ENCODE peak calls at places on chromosomes 13 and 19, in four cellular contexts. One of them, this sample, is unnamed.
A peak's percentile ranks its signal among the peaks of the same experiment; 100 is the strongest.

GRCh38 chr13:112346173-112346898 is 29.8 kb upstream of the SPACA7 start:
- DNase-seq in H9: peak; percentile 70
- DNase-seq in fibroblast of lung: no peak
- DNase-seq in mesendoderm: peak; percentile 50
- DNase-seq in this sample: no peak

GRCh38 chr19:35269425-35270117 is 809 bp downstream of the USF2 start:
- DNase-seq in H9: peak; percentile 93
- DNase-seq in fibroblast of lung: peak; percentile 77
- DNase-seq in mesendoderm: peak; percentile 93
- DNase-seq in this sample: peak; percentile 71

GRCh38 chr13:102707465-102707864 is 12.6 kb upstream of the METTL21C start:
- DNase-seq in H9: no peak
- DNase-seq in fibroblast of lung: peak; percentile 91
- DNase-seq in mesendoderm: no peak
- DNase-seq in this sample: no peak

GRCh38 chr19:11694533-11695439 is 44.0 kb downstream of the ZNF823 start:
- DNase-seq in H9: peak; percentile 97
- DNase-seq in fibroblast of lung: peak; percentile 87
- DNase-seq in mesendoderm: peak; percentile 97
- DNase-seq in this sample: peak; percentile 95

GRCh38 chr19:39296906-39297305 is 699 bp downstream of the IFNL1 start:
- DNase-seq in H9: no peak
- DNase-seq in fibroblast of lung: no peak
- DNase-seq in mesendoderm: no peak
- DNase-seq in this sample: no peak

GRCh38 chr13:99198630-99199029 is 2.0 kb upstream of the UBAC2 start:
- DNase-seq in H9: no peak
- DNase-seq in fibroblast of lung: no peak
- DNase-seq in mesendoderm: no peak
- DNase-seq in this sample: no peak

GRCh38 chr19:55882626-55883025 is 46.3 kb downstream of the NLRP4 start:
- DNase-seq in H9: no peak
- DNase-seq in fibroblast of lung: no peak
- DNase-seq in mesendoderm: no peak
- DNase-seq in this sample: no peak

GRCh38 chr19:5627395-5627904 is 4.6 kb downstream of the SAFB start:
- DNase-seq in H9: peak; percentile 31
- DNase-seq in fibroblast of lung: peak; percentile 45
- DNase-seq in mesendoderm: peak; percentile 47
- DNase-seq in this sample: no peak

GRCh38 chr19:6490134-6490533 is 8.5 kb upstream of the DENND1C start:
- DNase-seq in H9: no peak
- DNase-seq in fibroblast of lung: no peak
- DNase-seq in mesendoderm: no peak
- DNase-seq in this sample: no peak

GRCh38 chr13:28357846-28358496 is 137.0 kb downstream of the FLT1 start:
- DNase-seq in H9: no peak
- DNase-seq in fibroblast of lung: no peak
- DNase-seq in mesendoderm: no peak
- DNase-seq in this sample: no peak

GRCh38 chr19:7862413-7862951 is 11.7 kb downstream of the PRR36 start:
- DNase-seq in H9: peak; percentile 98
- DNase-seq in fibroblast of lung: peak; percentile 42
- DNase-seq in mesendoderm: peak; percentile 92
- DNase-seq in this sample: peak; percentile 84

GRCh38 chr19:48636859-48637448 is at the start of gene DBP:
- DNase-seq in H9: peak; percentile 73
- DNase-seq in fibroblast of lung: no peak
- DNase-seq in mesendoderm: no peak
- DNase-seq in this sample: no peak

GRCh38 chr19:55305491-55305890 is 19.6 kb downstream of the TMEM150B start:
- DNase-seq in H9: peak; percentile 69
- DNase-seq in fibroblast of lung: no peak
- DNase-seq in mesendoderm: peak; percentile 70
- DNase-seq in this sample: no peak

GRCh38 chr19:49481020-49481683 is 6.3 kb upstream of the RPL13A start:
- DNase-seq in H9: peak; percentile 59
- DNase-seq in fibroblast of lung: no peak
- DNase-seq in mesendoderm: no peak
- DNase-seq in this sample: no peak

GRCh38 chr13:46586766-46587509 is 34.0 kb downstream of the LRCH1 start:
- DNase-seq in H9: no peak
- DNase-seq in fibroblast of lung: peak; percentile 65
- DNase-seq in mesendoderm: no peak
- DNase-seq in this sample: no peak

GRCh38 chr13:85419611-85420010 is 379.6 kb downstream of the SLITRK6 start:
- DNase-seq in H9: no peak
- DNase-seq in fibroblast of lung: no peak
- DNase-seq in mesendoderm: no peak
- DNase-seq in this sample: no peak

GRCh38 chr13:41588899-41589298 is 131.5 kb downstream of the RGCC start:
- DNase-seq in H9: no peak
- DNase-seq in fibroblast of lung: peak; percentile 95
- DNase-seq in mesendoderm: peak; percentile 23
- DNase-seq in this sample: no peak

GRCh38 chr13:39407786-39408185 is 195.2 kb downstream of the LHFPL6 start:
- DNase-seq in H9: no peak
- DNase-seq in fibroblast of lung: no peak
- DNase-seq in mesendoderm: no peak
- DNase-seq in this sample: no peak

GRCh38 chr19:18000981-18001836 is 6.8 kb upstream of the ARRDC2 start:
- DNase-seq in H9: peak; percentile 77
- DNase-seq in fibroblast of lung: peak; percentile 80
- DNase-seq in mesendoderm: peak; percentile 76
- DNase-seq in this sample: no peak

GRCh38 chr13:50676602-50677001 is 166.9 kb downstream of the DLEU7 start:
- DNase-seq in H9: no peak
- DNase-seq in fibroblast of lung: peak; percentile 90
- DNase-seq in mesendoderm: peak; percentile 89
- DNase-seq in this sample: no peak

GRCh38 chr13:27973956-27974662 is 5.0 kb upstream of the CDX2 start:
- DNase-seq in H9: no peak
- DNase-seq in fibroblast of lung: no peak
- DNase-seq in mesendoderm: no peak
- DNase-seq in this sample: no peak

GRCh38 chr19:17931532-17932191 is 1.2 kb upstream of the CCDC124 start:
- DNase-seq in H9: peak; percentile 92
- DNase-seq in fibroblast of lung: peak; percentile 6
- DNase-seq in mesendoderm: peak; percentile 89
- DNase-seq in this sample: peak; percentile 79

GRCh38 chr19:47779524-47780214 is 1.2 kb downstream of the SELENOW start:
- DNase-seq in H9: no peak
- DNase-seq in fibroblast of lung: no peak
- DNase-seq in mesendoderm: no peak
- DNase-seq in this sample: no peak

GRCh38 chr13:20090349-20090748 is 70.5 kb downstream of the GJA3 start:
- DNase-seq in H9: no peak
- DNase-seq in fibroblast of lung: no peak
- DNase-seq in mesendoderm: no peak
- DNase-seq in this sample: no peak

GRCh38 chr13:49958321-49958720 is 22.2 kb upstream of the SPRYD7 start:
- DNase-seq in H9: no peak
- DNase-seq in fibroblast of lung: peak; percentile 37
- DNase-seq in mesendoderm: no peak
- DNase-seq in this sample: no peak

GRCh38 chr13:85148009-85148408 is 651.2 kb downstream of the SLITRK6 start:
- DNase-seq in H9: no peak
- DNase-seq in fibroblast of lung: peak; percentile 7
- DNase-seq in mesendoderm: peak; percentile 17
- DNase-seq in this sample: no peak

GRCh38 chr19:42455621-42456081 is 12.9 kb upstream of the CXCL17 start:
- DNase-seq in H9: no peak
- DNase-seq in fibroblast of lung: no peak
- DNase-seq in mesendoderm: peak; percentile 39
- DNase-seq in this sample: no peak

GRCh38 chr13:111384441-111385181 is 64.2 kb downstream of the TEX29 start:
- DNase-seq in H9: peak; percentile 14
- DNase-seq in fibroblast of lung: no peak
- DNase-seq in mesendoderm: no peak
- DNase-seq in this sample: no peak

GRCh38 chr19:51693819-51694218 is 689 bp downstream of the SPACA6 start:
- DNase-seq in H9: no peak
- DNase-seq in fibroblast of lung: no peak
- DNase-seq in mesendoderm: no peak
- DNase-seq in this sample: no peak

GRCh38 chr19:53332484-53332883 is 1.1 kb upstream of the ZNF845 start:
- DNase-seq in H9: no peak
- DNase-seq in fibroblast of lung: no peak
- DNase-seq in mesendoderm: no peak
- DNase-seq in this sample: no peak

GRCh38 chr13:87677334-87678234 is 6.4 kb downstream of the SLITRK5 start:
- DNase-seq in H9: peak; percentile 81
- DNase-seq in fibroblast of lung: no peak
- DNase-seq in mesendoderm: peak; percentile 67
- DNase-seq in this sample: no peak

DNA sequence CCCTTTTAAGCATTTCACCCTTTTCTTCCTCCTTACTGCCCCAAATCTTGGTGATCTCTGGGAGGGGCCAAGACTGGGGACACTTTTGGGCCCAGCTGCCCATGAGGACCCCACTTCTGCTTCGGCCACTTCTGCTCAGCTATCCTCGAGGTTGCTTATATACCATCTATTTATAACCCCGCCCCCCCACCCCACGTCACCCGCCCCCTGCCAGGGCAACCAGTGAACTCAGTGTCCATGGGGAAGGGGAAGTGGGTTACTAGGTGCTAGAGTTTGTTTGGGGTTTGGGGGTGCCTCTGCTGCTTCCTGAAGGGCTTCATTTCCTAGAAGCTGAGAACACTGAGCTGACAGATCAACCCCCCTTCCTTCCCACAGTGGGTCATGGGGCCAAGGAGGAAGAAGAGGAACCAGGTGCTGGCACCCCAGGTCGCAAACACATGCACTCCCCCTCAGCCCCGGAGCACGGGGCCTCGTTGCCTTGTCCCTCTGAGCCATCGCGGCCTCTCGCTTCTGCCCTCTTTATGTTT is 6.1 kb upstream of the ADGRE5 start:
- DNase-seq in H9: no peak
- DNase-seq in fibroblast of lung: no peak
- DNase-seq in mesendoderm: no peak
- DNase-seq in this sample: no peak
- H3K9ac ChIP-seq in H9: no peak overlapping the region
- H3K9ac ChIP-seq in fibroblast of lung: no peak overlapping the region
- H3K9ac ChIP-seq in mesendoderm: no peak overlapping the region
- H3K9ac ChIP-seq in this sample: no peak overlapping the region

GRCh38 chr13:30796833-30797601 is 61.7 kb downstream of the ALOX5AP start:
- DNase-seq in H9: no peak
- DNase-seq in fibroblast of lung: peak; percentile 81
- DNase-seq in mesendoderm: peak; percentile 46
- DNase-seq in this sample: no peak
- H3K9ac ChIP-seq in H9: no peak overlapping the region
- H3K9ac ChIP-seq in fibroblast of lung: no peak overlapping the region
- H3K9ac ChIP-seq in mesendoderm: no peak overlapping the region
- H3K9ac ChIP-seq in this sample: no peak overlapping the region

DNA sequence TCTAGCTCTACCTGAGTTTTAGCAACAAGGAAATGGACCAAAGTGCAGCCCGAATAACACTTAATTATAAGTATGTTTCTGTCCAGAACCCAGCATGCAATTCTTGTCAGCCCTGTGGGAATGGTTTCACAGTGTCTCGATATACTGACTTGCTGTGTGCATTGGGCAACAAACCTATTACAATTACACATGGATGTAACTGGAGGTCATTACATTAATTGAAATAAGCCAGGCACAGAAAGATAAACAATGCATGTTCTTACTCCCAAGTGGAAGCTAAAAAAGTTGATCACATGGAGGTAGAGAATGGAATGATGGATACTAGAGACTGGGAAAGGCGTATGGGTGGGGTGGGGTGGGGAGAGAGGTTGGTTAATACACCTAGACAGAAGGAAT is 5.1 kb upstream of the CYP2S1 start:
- DNase-seq in H9: no peak
- DNase-seq in fibroblast of lung: no peak
- DNase-seq in mesendoderm: no peak
- DNase-seq in this sample: no peak
- H3K9ac ChIP-seq in H9: no peak overlapping the region
- H3K9ac ChIP-seq in fibroblast of lung: no peak overlapping the region
- H3K9ac ChIP-seq in mesendoderm: no peak overlapping the region
- H3K9ac ChIP-seq in this sample: no peak overlapping the region

GRCh38 chr19:16402076-16402475 is 69.7 kb downstream of the EPS15L1 start:
- DNase-seq in H9: no peak
- DNase-seq in fibroblast of lung: no peak
- DNase-seq in mesendoderm: no peak
- DNase-seq in this sample: no peak

GRCh38 chr19:16398530-16399241 is 73.1 kb downstream of the EPS15L1 start:
- DNase-seq in H9: no peak
- DNase-seq in fibroblast of lung: peak; percentile 23
- DNase-seq in mesendoderm: no peak
- DNase-seq in this sample: no peak

GRCh38 chr19:16403151-16403977 is 68.4 kb downstream of the EPS15L1 start:
- DNase-seq in H9: no peak
- DNase-seq in fibroblast of lung: no peak
- DNase-seq in mesendoderm: no peak
- DNase-seq in this sample: no peak

GRCh38 chr19:16397791-16398529 is 73.3 kb downstream of the KLF2 start:
- DNase-seq in H9: no peak
- DNase-seq in fibroblast of lung: peak; percentile 63
- DNase-seq in mesendoderm: no peak
- DNase-seq in this sample: no peak

DNA sequence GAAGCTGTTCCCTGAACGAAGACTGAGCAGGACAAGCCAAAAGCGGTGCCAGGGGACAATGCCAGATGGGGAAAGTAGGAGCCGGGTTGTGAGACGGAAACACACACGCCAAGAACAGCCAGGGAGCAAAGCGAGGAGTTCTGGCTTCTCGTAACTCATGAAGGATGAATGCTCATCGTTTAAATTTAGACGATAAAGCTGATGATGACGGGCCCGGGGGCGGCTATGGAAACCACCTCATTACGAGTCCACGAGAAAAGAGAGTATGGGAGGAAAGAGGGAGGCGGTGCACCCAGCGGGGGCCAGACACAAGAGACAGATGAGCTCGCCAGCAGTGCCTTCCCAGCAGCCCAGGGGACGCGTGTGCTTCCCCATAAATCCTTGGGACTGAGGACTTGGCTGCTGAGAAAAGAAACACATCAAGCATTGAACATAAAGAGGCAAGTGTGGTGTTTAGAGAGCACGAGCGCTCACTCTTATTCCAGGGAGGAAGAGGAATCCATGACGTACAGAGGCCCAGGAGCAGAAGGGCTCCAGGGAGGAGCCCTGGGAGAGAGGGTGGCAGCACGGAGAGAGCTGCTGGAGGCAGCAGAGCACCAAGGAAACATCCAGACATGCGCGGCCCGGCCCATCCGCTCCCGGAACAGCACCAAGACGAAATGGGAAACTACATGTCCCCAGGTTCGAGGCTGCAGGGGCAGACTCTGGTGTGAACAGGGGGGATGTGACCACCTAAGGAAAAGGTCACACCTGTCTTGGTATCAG is 70.7 kb downstream of the EPS15L1 start:
- DNase-seq in H9: no peak
- DNase-seq in fibroblast of lung: peak; percentile 56
- DNase-seq in mesendoderm: no peak
- DNase-seq in this sample: no peak
- H3K9ac ChIP-seq in H9: no peak overlapping the region
- H3K9ac ChIP-seq in fibroblast of lung: no peak overlapping the region
- H3K9ac ChIP-seq in mesendoderm: no peak overlapping the region
- H3K9ac ChIP-seq in this sample: no peak overlapping the region

GRCh38 chr19:13103961-13104847 is 1.5 kb upstream of the LYL1 start:
- DNase-seq in H9: peak; percentile 69
- DNase-seq in fibroblast of lung: no peak
- DNase-seq in mesendoderm: peak; percentile 33
- DNase-seq in this sample: no peak
- H3K9ac ChIP-seq in H9: no peak overlapping the region
- H3K9ac ChIP-seq in fibroblast of lung: no peak overlapping the region
- H3K9ac ChIP-seq in mesendoderm: no peak overlapping the region
- H3K9ac ChIP-seq in this sample: no peak overlapping the region

This sample was measured in NT2/D1.